ENCODE peak calls at places on chromosome 17, in ten cellular contexts. S is GM12865; X is progenitor cell of endocrine pancreas; A is MM.1S; R is NCI-H345; L is upper lobe of right lung; Y is sigmoid colon; V is lower leg skin; Q is cardiac muscle cell; E is stimulated activated CD8-positive, alpha-beta memory T cell treated with anti-CD3 and anti-CD28 coated beads, Interleukin-4, amount 100 ng/mL, for 1 hour. M is an unnamed sample.

GRCh38 chr17:47692895-47693666 is 880 bp upstream of the TBKBP1 start:
- DNase-seq in X (no peak), S (no peak), L (no peak), E (no peak), Y (no peak), V (no peak), Q (no peak), R (no peak), A (peak), M (peak)

GRCh38 chr17:75628425-75628824 is 4.8 kb upstream of the SMIM5 start:
- DNase-seq in X (no peak), Y (no peak), S (no peak), A (no peak), L (no peak), Q (no peak), E (no peak), V (no peak), R (no peak), M (no peak)

GRCh38 chr17:82007495-82008257 is 15.0 kb downstream of the CENPX start:
- DNase-seq in A (no peak), Y (no peak), V (no peak), L (no peak), R (no peak), Q (no peak), E (no peak), X (no peak), S (no peak), M (no peak)

GRCh38 chr17:59002126-59002525 is 104.6 kb downstream of the TRIM37 start:
- DNase-seq in V (no peak), A (no peak), S (peak), Y (no peak), L (no peak), Q (no peak), E (no peak), R (no peak), X (no peak), M (peak)

GRCh38 chr17:48429638-48430586 is at the start of gene SKAP1:
- DNase-seq in V (no peak), X (no peak), R (no peak), Q (no peak), A (peak), L (peak), S (peak), Y (no peak), E (no peak), M (no peak)

GRCh38 chr17:81043725-81044427 is 8.9 kb downstream of the BAIAP2 start:
- DNase-seq in A (no peak), Q (no peak), S (no peak), X (no peak), L (peak), Y (no peak), E (no peak), V (no peak), R (no peak), M (no peak)

GRCh38 chr17:2478446-2478845 is 33.2 kb downstream of the METTL16 start:
- DNase-seq in Q (no peak), V (no peak), E (no peak), X (no peak), R (no peak), Y (no peak), A (no peak), L (no peak), S (no peak), M (no peak)

GRCh38 chr17:29292992-29293889 is 707 bp downstream of the NUFIP2 start:
- DNase-seq in Y (peak), A (peak), S (peak), L (peak), X (peak), Q (peak), E (peak), R (peak), V (peak), M (peak)

GRCh38 chr17:56213031-56213430 is 59.8 kb downstream of the ANKFN1 start:
- DNase-seq in L (no peak), Q (no peak), E (no peak), S (no peak), A (no peak), V (no peak), R (no peak), Y (no peak), X (no peak), M (no peak)

GRCh38 chr17:9522074-9522473 is 53.5 kb downstream of the STX8 start:
- DNase-seq in R (no peak), Q (peak), A (peak), X (no peak), E (no peak), S (peak), Y (no peak), L (no peak), V (peak), M (peak)

GRCh38 chr17:63579633-63580032 is 21.1 kb upstream of the TACO1 start:
- DNase-seq in Y (no peak), Q (no peak), X (no peak), E (no peak), A (no peak), S (no peak), L (no peak), R (no peak), V (no peak), M (no peak)

GRCh38 chr17:80005360-80006338 is 30.0 kb downstream of the TBC1D16 start:
- DNase-seq in Y (no peak), Q (peak), R (peak), X (peak), E (peak), A (no peak), S (peak), V (no peak), L (no peak), M (peak)

GRCh38 chr17:61139219-61139618 is 260.4 kb upstream of the TBX2 start:
- DNase-seq in X (no peak), Y (no peak), L (no peak), S (peak), R (no peak), V (no peak), A (peak), Q (no peak), E (no peak), M (peak)

GRCh38 chr17:58339775-58340622 is 11.4 kb upstream of the TSPOAP1 start:
- DNase-seq in R (no peak), V (no peak), A (no peak), Q (no peak), E (no peak), S (peak), Y (no peak), L (peak), X (no peak), M (peak)

GRCh38 chr17:9370464-9370863 is 205.2 kb downstream of the STX8 start:
- DNase-seq in E (no peak), A (no peak), X (no peak), R (peak), S (no peak), Y (no peak), V (no peak), Q (no peak), L (no peak), M (no peak)

GRCh38 chr17:68396795-68397536 is 60.3 kb downstream of the WIPI1 start:
- DNase-seq in V (no peak), S (no peak), Q (no peak), X (no peak), Y (peak), L (no peak), R (no peak), A (no peak), E (no peak), M (peak)

GRCh38 chr17:76993636-76994035 is 125.4 kb downstream of the MGAT5B start:
- DNase-seq in Q (no peak), Y (no peak), L (no peak), S (no peak), X (no peak), V (no peak), E (no peak), A (no peak), R (no peak), M (no peak)

GRCh38 chr17:61584866-61585265 is 6.2 kb downstream of the NACA2 start:
- DNase-seq in X (no peak), V (no peak), E (no peak), Q (no peak), Y (no peak), A (no peak), L (no peak), S (no peak), R (no peak), M (no peak)

GRCh38 chr17:62892069-62892675 is 73.9 kb upstream of the TANC2 start:
- DNase-seq in Y (no peak), Q (peak), L (no peak), S (no peak), A (no peak), V (no peak), X (no peak), E (no peak), R (no peak), M (no peak)

GRCh38 chr17:1055751-1056645 is 59.1 kb downstream of the TIMM22 start:
- DNase-seq in Y (peak), A (no peak), E (no peak), V (peak), Q (peak), X (peak), R (no peak), S (peak), L (no peak), M (peak)

GRCh38 chr17:79808763-79809529 is 12.1 kb upstream of the CBX8 start:
- DNase-seq in X (no peak), E (no peak), A (peak), S (peak), R (peak), Q (no peak), V (peak), Y (no peak), L (no peak), M (no peak)

GRCh38 chr17:17087424-17088103 is 45.3 kb downstream of the MPRIP start:
- DNase-seq in R (no peak), A (no peak), X (no peak), Q (no peak), Y (peak), L (peak), S (no peak), V (no peak), E (no peak), M (no peak)

GRCh38 chr17:63848834-63849689 is 6.6 kb upstream of the SMARCD2 start:
- DNase-seq in Y (peak), R (no peak), X (peak), Q (peak), E (peak), V (peak), A (peak), L (peak), S (peak), M (peak)

GRCh38 chr17:71801301-71801700 is 319.5 kb upstream of the SOX9 start:
- DNase-seq in X (no peak), E (no peak), A (no peak), L (no peak), R (no peak), S (no peak), Y (no peak), Q (no peak), V (no peak), M (no peak)

GRCh38 chr17:16915752-16916556 is 56.0 kb downstream of the TNFRSF13B start:
- DNase-seq in X (peak), S (peak), L (peak), R (peak), Q (peak), Y (no peak), V (no peak), A (peak), E (no peak), M (peak)

GRCh38 chr17:14169287-14169686 is 67.4 kb downstream of the CDRT15 start:
- DNase-seq in R (no peak), X (no peak), A (no peak), E (no peak), L (no peak), V (no peak), Q (no peak), Y (no peak), S (no peak), M (no peak)